ENCODE peak calls at places on chromosomes 1 and 21, in eight cellular contexts. W is stimulated activated CD4-positive, alpha-beta T cell treated with anti-CD3 and anti-CD28 coated beads, Interleukin-2, amount 100 ng/mL, for 48 hours; D is RCC 7860; C is AG20443; M is endothelial cell; L is activated naive CD4-positive, alpha-beta T cell; Z is CD8-positive, alpha-beta T cell; S is H4. E is an unnamed sample.

GRCh38 chr1:170555370-170555769 is 23.4 kb downstream of the GORAB start:
- DNase-seq in M (no peak), W (no peak), C (no peak), S (no peak), D (no peak), L (no peak), Z (no peak), E (no peak)

GRCh38 chr1:88936760-88937342 is 45.5 kb upstream of the GTF2B start:
- DNase-seq in L (no peak), D (no peak), S (no peak), C (no peak), M (no peak), W (no peak), Z (no peak), E (no peak)

GRCh38 chr1:27435566-27436203 is 43.3 kb downstream of the GPR3 start:
- DNase-seq in S (no peak), C (no peak), D (no peak), W (no peak), L (no peak), M (no peak), Z (no peak), E (no peak)

GRCh38 chr1:13801711-13802486 is 101.9 kb downstream of the PRDM2 start:
- DNase-seq in Z (no peak), W (no peak), S (no peak), C (no peak), L (no peak), D (no peak), M (no peak), E (no peak)

GRCh38 chr1:203765029-203765837 is at the start of gene LAX1:
- DNase-seq in M (no peak), Z (peak), S (no peak), W (peak), L (peak), D (no peak), C (no peak), E (no peak)

GRCh38 chr1:226981838-226982237 is 41.7 kb downstream of the COQ8A start:
- DNase-seq in D (no peak), Z (no peak), M (no peak), C (no peak), S (no peak), L (no peak), W (no peak), E (no peak)

GRCh38 chr1:3492545-3493246 is 38.2 kb downstream of the ARHGEF16 start:
- DNase-seq in D (no peak), W (no peak), S (no peak), M (no peak), Z (no peak), L (no peak), C (no peak), E (no peak)

GRCh38 chr1:111856411-111857135 is 100.9 kb downstream of the DDX20 start:
- DNase-seq in C (no peak), Z (no peak), M (no peak), W (no peak), S (no peak), D (no peak), L (no peak), E (no peak)

GRCh38 chr1:92831368-92831761 is 475 bp upstream of the RPL5 start:
- DNase-seq in D (no peak), S (no peak), Z (no peak), M (no peak), C (no peak), W (no peak), L (no peak), E (no peak)

GRCh38 chr1:30109853-30110252 is 613.5 kb downstream of the MATN1 start:
- DNase-seq in W (no peak), L (no peak), M (no peak), Z (no peak), D (no peak), S (no peak), C (peak), E (peak)

GRCh38 chr1:116763787-116764465 is 9.7 kb downstream of the CD2 start:
- DNase-seq in D (no peak), W (peak), S (no peak), Z (no peak), M (peak), C (peak), L (no peak), E (no peak)

GRCh38 chr1:223650465-223650864 is 15.0 kb downstream of the CAPN8 start:
- DNase-seq in Z (no peak), L (no peak), S (no peak), M (no peak), D (no peak), W (no peak), C (no peak), E (no peak)

GRCh38 chr1:26705788-26706237 is 10.0 kb downstream of the ARID1A start:
- DNase-seq in S (peak), W (no peak), C (peak), L (no peak), Z (no peak), M (no peak), D (peak), E (peak)

GRCh38 chr21:45289655-45290515 is 2.2 kb upstream of the POFUT2 start:
- DNase-seq in L (no peak), Z (no peak), S (no peak), W (no peak), D (no peak), C (no peak), M (no peak), E (no peak)

GRCh38 chr1:192907545-192908243 is 98.9 kb downstream of the RGS2 start:
- DNase-seq in C (no peak), Z (no peak), L (no peak), S (no peak), M (no peak), W (no peak), D (no peak), E (no peak)

GRCh38 chr1:24022611-24023359 is 42.7 kb upstream of the SRSF10 start:
- DNase-seq in L (no peak), C (peak), W (no peak), S (peak), M (no peak), D (peak), Z (no peak), E (no peak)

GRCh38 chr1:221783936-221784335 is 42.0 kb upstream of the DUSP10 start:
- DNase-seq in S (no peak), M (no peak), C (no peak), D (no peak), Z (no peak), L (no peak), W (no peak), E (no peak)

GRCh38 chr21:44391345-44392091 is 38.1 kb downstream of the TRPM2 start:
- DNase-seq in C (peak), W (no peak), D (no peak), Z (no peak), M (no peak), L (no peak), S (no peak), E (no peak)

GRCh38 chr1:91166106-91166712 is 144.4 kb upstream of the ZNF644 start:
- DNase-seq in C (peak), M (peak), Z (no peak), L (no peak), W (peak), S (peak), D (peak), E (peak)

GRCh38 chr21:36626791-36627190 is 72.1 kb upstream of the SIM2 start:
- DNase-seq in Z (no peak), S (no peak), M (no peak), C (no peak), D (no peak), L (no peak), W (no peak), E (no peak)

GRCh38 chr1:54381524-54381923 is 24.7 kb downstream of the SSBP3 start:
- DNase-seq in L (no peak), M (no peak), Z (no peak), S (no peak), W (no peak), D (no peak), C (no peak), E (no peak)

GRCh38 chr1:212667223-212668139 is 32.2 kb downstream of the BATF3 start:
- DNase-seq in D (peak), L (no peak), S (peak), Z (no peak), M (peak), W (no peak), C (peak), E (no peak)

GRCh38 chr1:52288286-52288685 is 77.7 kb downstream of the CC2D1B start:
- DNase-seq in M (no peak), L (no peak), D (peak), Z (no peak), W (no peak), C (peak), S (no peak), E (no peak)

GRCh38 chr1:39394598-39394997 is 96.8 kb upstream of the BMP8A start:
- DNase-seq in Z (no peak), M (no peak), W (no peak), C (no peak), L (no peak), S (no peak), D (peak), E (no peak)

GRCh38 chr1:211613108-211613947 is 34.4 kb upstream of the SLC30A1 start:
- DNase-seq in C (peak), L (no peak), M (no peak), W (no peak), D (peak), Z (no peak), S (peak), E (peak)

GRCh38 chr21:26117324-26117971 is 53.1 kb downstream of the APP start:
- DNase-seq in L (no peak), S (no peak), D (no peak), Z (no peak), M (no peak), W (no peak), C (peak), E (no peak)

GRCh38 chr1:222991908-222992307 is 151.1 kb downstream of the TLR5 start:
- DNase-seq in Z (no peak), C (no peak), S (no peak), D (no peak), L (no peak), W (no peak), M (no peak), E (no peak)

GRCh38 chr1:147152772-147153171 is 19.5 kb downstream of the PRKAB2 start:
- DNase-seq in S (no peak), L (no peak), Z (no peak), M (no peak), D (no peak), C (no peak), W (no peak), E (no peak)